ENCODE peak calls at places on chromosome 3, in eight cellular contexts. M is psoas muscle; J is BJ; R is pancreas; Y is tibial artery; S is gastrocnemius medialis; A is lower lobe of right lung; L is CD4-positive, CD25-positive, alpha-beta regulatory T cell. O is an unnamed sample.

GRCh38 chr3:50237754-50238548 is 1.9 kb downstream of the GNAI2 start:
- DNase-seq in M (peak; percentile 89), J (peak; percentile 35), R (peak; percentile 70), Y (peak; percentile 96), S (peak; percentile 59), A (peak; percentile 95), L (peak; percentile 95), O (no peak)

GRCh38 chr3:64295594-64295993 is 70.3 kb upstream of the PRICKLE2 start:
- DNase-seq in M (no peak), J (peak; percentile 46), R (no peak), Y (no peak), S (no peak), A (no peak), L (no peak), O (peak; percentile 41)

GRCh38 chr3:70980646-70981031 is 602.9 kb downstream of the FOXP1 start:
- DNase-seq in M (no peak), J (no peak), R (no peak), Y (no peak), S (no peak), A (no peak), L (peak; percentile 56), O (no peak)

GRCh38 chr3:129197341-129197740 is 13.6 kb upstream of the CNBP start:
- DNase-seq in M (no peak), J (no peak), R (no peak), Y (no peak), S (no peak), A (no peak), L (no peak), O (no peak)

GRCh38 chr3:149908558-149908957 is 62.1 kb downstream of the PFN2 start:
- DNase-seq in M (no peak), J (no peak), R (no peak), Y (no peak), S (no peak), A (no peak), L (no peak), O (no peak)

GRCh38 chr3:111727843-111728565 is 131.1 kb upstream of the PHLDB2 start:
- DNase-seq in M (no peak), J (no peak), R (no peak), Y (no peak), S (no peak), A (no peak), L (no peak), O (no peak)

GRCh38 chr3:119911748-119912147 is 129.8 kb downstream of the NR1I2 start:
- DNase-seq in M (no peak), J (no peak), R (no peak), Y (no peak), S (no peak), A (no peak), L (no peak), O (no peak)

GRCh38 chr3:138135833-138136194 is 3.6 kb upstream of the A4GNT start:
- DNase-seq in M (no peak), J (no peak), R (no peak), Y (no peak), S (no peak), A (no peak), L (no peak), O (no peak)

GRCh38 chr3:45953536-45953935 is 10.3 kb downstream of the CXCR6 start:
- DNase-seq in M (no peak), J (no peak), R (no peak), Y (no peak), S (no peak), A (no peak), L (no peak), O (no peak)

GRCh38 chr3:62436785-62437184 is 63.4 kb upstream of the FEZF2 start:
- DNase-seq in M (no peak), J (no peak), R (no peak), Y (no peak), S (no peak), A (no peak), L (no peak), O (no peak)

GRCh38 chr3:72288955-72289707 is 504.2 kb upstream of the PROK2 start:
- DNase-seq in M (no peak), J (no peak), R (peak; percentile 34), Y (peak; percentile 70), S (no peak), A (peak; percentile 66), L (peak; percentile 45), O (peak; percentile 26)

GRCh38 chr3:171261487-171261886 is 198.7 kb downstream of the TNIK start:
- DNase-seq in M (no peak), J (no peak), R (no peak), Y (no peak), S (no peak), A (no peak), L (no peak), O (peak; percentile 38)

GRCh38 chr3:113769551-113769950 is 22.7 kb downstream of the ATP6V1A start:
- DNase-seq in M (no peak), J (no peak), R (no peak), Y (no peak), S (no peak), A (no peak), L (peak; percentile 6), O (no peak)

GRCh38 chr3:89000886-89001285 is 106.5 kb upstream of the EPHA3 start:
- DNase-seq in M (no peak), J (no peak), R (no peak), Y (no peak), S (no peak), A (no peak), L (no peak), O (peak; percentile 19)

GRCh38 chr3:177516130-177517011 is 319.1 kb upstream of the TBL1XR1 start:
- DNase-seq in M (peak; percentile 65), J (peak; percentile 47), R (no peak), Y (no peak), S (peak; percentile 56), A (no peak), L (no peak), O (peak; percentile 99)

GRCh38 chr3:108509263-108509662 is 1.1 kb downstream of the MYH15 start:
- DNase-seq in M (no peak), J (no peak), R (no peak), Y (no peak), S (no peak), A (no peak), L (no peak), O (no peak)

DNA sequence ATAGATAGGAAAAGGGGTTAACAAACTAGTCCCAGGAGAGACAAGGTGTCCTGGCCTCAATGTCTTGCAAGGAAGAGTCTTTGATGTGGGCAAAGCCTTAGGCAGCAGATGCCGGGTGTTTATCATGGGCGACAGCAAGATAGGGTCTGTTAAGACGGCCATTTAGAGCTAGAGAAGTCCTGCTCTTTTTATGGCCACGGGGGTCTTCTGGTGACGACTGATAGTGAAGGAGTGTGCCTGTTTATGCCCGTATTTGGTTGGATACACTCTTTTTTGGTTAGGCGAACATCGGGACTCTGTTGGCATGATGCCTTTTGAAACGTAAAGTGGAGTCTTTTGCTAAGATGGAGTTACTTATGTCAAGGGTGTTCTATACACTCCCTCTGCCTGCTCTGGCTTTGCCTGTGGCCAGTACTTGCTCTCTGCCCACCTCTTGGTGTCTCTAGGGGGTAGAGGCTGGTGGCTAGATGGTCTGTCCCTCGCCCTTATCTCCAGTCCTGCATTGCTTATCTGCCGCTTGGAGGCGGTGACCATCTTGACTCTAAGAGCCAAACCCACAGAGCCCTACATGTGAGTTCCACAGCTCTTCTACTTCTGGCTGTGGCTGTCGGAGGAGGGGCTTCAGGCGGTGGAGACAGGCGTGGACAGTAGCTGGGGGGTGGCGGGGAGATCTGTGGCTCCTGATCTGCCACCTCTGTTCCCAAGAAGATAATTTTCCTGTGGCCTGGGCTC is 55.8 kb upstream of the ZBTB38 start:
- DNase-seq in M (no peak), J (no peak), R (no peak), Y (no peak), S (no peak), A (no peak), L (no peak), O (no peak)
- H3K4me3 ChIP-seq in M (peak overlapping the region; percentile 88), J (peak overlapping the region; percentile 37), R (peak overlapping the region; percentile 13), Y (peak overlapping the region; percentile 67), S (peak overlapping the region; percentile 72), A (peak overlapping the region; percentile 63), L (peak overlapping the region; percentile 97), O (no peak overlapping the region)

DNA sequence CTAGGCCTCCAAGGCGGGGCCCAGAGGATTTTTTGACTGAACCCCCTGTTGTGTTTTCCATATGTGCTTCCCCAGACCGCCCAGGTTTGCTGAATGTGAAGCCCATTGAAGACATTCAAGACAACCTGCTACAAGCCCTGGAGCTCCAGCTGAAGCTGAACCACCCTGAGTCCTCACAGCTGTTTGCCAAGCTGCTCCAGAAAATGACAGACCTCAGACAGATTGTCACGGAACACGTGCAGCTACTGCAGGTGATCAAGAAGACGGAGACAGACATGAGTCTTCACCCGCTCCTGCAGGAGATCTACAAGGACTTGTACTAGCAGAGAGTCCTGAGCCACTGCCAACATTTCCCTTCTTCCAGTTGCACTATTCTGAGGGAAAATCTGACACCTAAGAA is 50.5 kb upstream of the TSEN2 start:
- DNase-seq in M (no peak), J (no peak), R (no peak), Y (no peak), S (no peak), A (no peak), L (no peak), O (no peak)
- H3K27me3 ChIP-seq in M (no peaks in the 10 kb centered on the region), J (no peaks in the 10 kb centered on the region), R (no peaks in the 10 kb centered on the region), Y (peaks cover 2% of the 10 kb centered on the region), S (peaks cover 5% of the 10 kb centered on the region), A (no peaks in the 10 kb centered on the region), L (no peaks in the 10 kb centered on the region), O (no peaks in the 10 kb centered on the region)

DNA sequence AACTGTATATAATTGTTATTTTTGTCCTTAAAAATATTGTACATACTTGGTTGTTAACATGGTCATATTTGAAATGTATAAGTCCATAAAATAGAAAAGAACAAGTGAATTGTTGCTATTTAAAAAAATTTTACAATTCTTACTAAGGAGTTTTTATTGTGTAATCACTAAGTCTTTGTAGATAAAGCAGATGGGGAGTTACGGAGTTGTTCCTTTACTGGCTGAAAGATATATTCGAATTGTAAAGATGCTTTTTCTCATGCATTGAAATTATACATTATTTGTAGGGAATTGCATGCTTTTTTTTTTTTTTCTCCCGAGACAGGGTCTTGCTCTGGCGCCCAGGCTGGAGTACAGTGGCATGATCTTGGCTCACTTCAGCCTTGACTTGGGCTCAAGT is 10.6 kb downstream of the NFKBIZ start:
- DNase-seq in M (no peak), J (no peak), R (no peak), Y (no peak), S (no peak), A (no peak), L (no peak), O (no peak)
- H3K36me3 ChIP-seq in M (peaks cover 18% of the 10 kb centered on the region), J (peaks cover 23% of the 10 kb centered on the region), R (peaks cover 4% of the 10 kb centered on the region), Y (peaks cover 72% of the 10 kb centered on the region), S (peaks cover 5% of the 10 kb centered on the region), A (peaks cover 81% of the 10 kb centered on the region), L (peaks cover 73% of the 10 kb centered on the region), O (peaks cover 10% of the 10 kb centered on the region)

GRCh38 chr3:101036676-101037075 is 43.5 kb upstream of the ABI3BP start:
- DNase-seq in M (no peak), J (no peak), R (no peak), Y (no peak), S (no peak), A (no peak), L (no peak), O (no peak)

GRCh38 chr3:101038880-101039279 is 45.7 kb upstream of the ABI3BP start:
- DNase-seq in M (no peak), J (peak; percentile 36), R (no peak), Y (no peak), S (no peak), A (no peak), L (no peak), O (no peak)

GRCh38 chr3:101037613-101038012 is 44.4 kb upstream of the ABI3BP start:
- DNase-seq in M (no peak), J (no peak), R (no peak), Y (no peak), S (no peak), A (no peak), L (no peak), O (no peak)

GRCh38 chr3:101038393-101038792 is 45.2 kb upstream of the ABI3BP start:
- DNase-seq in M (no peak), J (no peak), R (no peak), Y (no peak), S (no peak), A (no peak), L (no peak), O (no peak)

GRCh38 chr3:101039285-101039684 is 46.1 kb upstream of the ABI3BP start:
- DNase-seq in M (no peak), J (no peak), R (no peak), Y (no peak), S (no peak), A (no peak), L (no peak), O (no peak)
- H3K4me3 ChIP-seq in M (no peak overlapping the region), J (no peak overlapping the region), R (no peak overlapping the region), Y (no peak overlapping the region), S (no peak overlapping the region), A (no peak overlapping the region), L (no peak overlapping the region), O (no peak overlapping the region)